ENCODE peak calls at places on chromosomes 2 and 18, in nine cellular contexts. Y is IMR-90, C is K562, F is SK-N-SH, V is mammary epithelial cell, T is neuronal stem cell, N is fibroblast of lung, Z is MM.1S, X is HepG2. D is an unnamed sample.
A peak's percentile ranks its signal among the peaks of the same experiment; 100 is the strongest.

GRCh38 chr2:215299337-215299859 is 12.5 kb upstream of the ATIC start:
- DNase-seq in V (no peak), N (no peak), T (no peak), F (no peak), Z (no peak), X (no peak), C (peak; percentile 77), Y (no peak), D (no peak)

GRCh38 chr2:217956895-217957457 is 45.8 kb downstream of the TNS1 start:
- DNase-seq in F (no peak), C (no peak), Z (no peak), T (no peak), X (no peak), V (no peak), N (no peak), Y (no peak), D (no peak)

GRCh38 chr2:38750011-38750792 is 959 bp downstream of the SRSF7 start:
- DNase-seq in Z (peak; percentile 57), Y (peak; percentile 19), V (peak; percentile 30), T (peak; percentile 9), F (peak; percentile 79), C (peak; percentile 70), X (no peak), N (peak; percentile 40), D (no peak)

GRCh38 chr18:61982475-61982874 is 89.7 kb upstream of the RNF152 start:
- DNase-seq in Z (no peak), C (no peak), T (no peak), X (no peak), Y (no peak), F (no peak), V (no peak), N (no peak), D (no peak)

GRCh38 chr18:30556112-30556511 is 486.4 kb downstream of the DSC3 start:
- DNase-seq in T (no peak), V (no peak), F (no peak), C (peak; percentile 68), X (no peak), N (no peak), Y (no peak), Z (no peak), D (no peak)

GRCh38 chr18:58190842-58191530 is 147.0 kb downstream of the NEDD4L start:
- DNase-seq in X (no peak), Z (no peak), Y (peak; percentile 26), F (peak; percentile 39), N (no peak), V (no peak), C (no peak), T (no peak), D (no peak)

GRCh38 chr18:42113529-42114191 is 158.6 kb downstream of the PIK3C3 start:
- DNase-seq in Z (peak; percentile 24), Y (peak; percentile 39), N (peak; percentile 73), V (peak; percentile 6), C (peak; percentile 3), X (peak; percentile 64), F (no peak), T (no peak), D (peak; percentile 55)

GRCh38 chr18:53457068-53457467 is 767.4 kb downstream of the MBD2 start:
- DNase-seq in T (no peak), Y (no peak), N (no peak), X (no peak), C (no peak), Z (no peak), V (no peak), F (no peak), D (no peak)

GRCh38 chr2:160859086-160859485 is 301.1 kb upstream of the TANK start:
- DNase-seq in N (no peak), X (no peak), F (peak; percentile 8), Y (no peak), Z (peak; percentile 16), C (no peak), V (no peak), T (no peak), D (no peak)

GRCh38 chr18:49028091-49028490 is 77.3 kb upstream of the SMAD7 start:
- DNase-seq in F (no peak), X (no peak), V (no peak), Z (no peak), C (no peak), T (no peak), Y (no peak), N (no peak), D (no peak)

GRCh38 chr2:223093436-223093839 is 41.4 kb downstream of the KCNE4 start:
- DNase-seq in C (no peak), Y (peak; percentile 72), F (no peak), Z (no peak), T (no peak), X (no peak), V (peak; percentile 63), N (no peak), D (no peak)

GRCh38 chr2:6917071-6917760 is at the start of gene RNF144A:
- DNase-seq in Z (peak; percentile 72), V (peak; percentile 10), F (peak; percentile 99), T (peak; percentile 69), N (peak; percentile 16), X (no peak), Y (peak; percentile 12), C (peak; percentile 75), D (peak; percentile 81)

GRCh38 chr2:232689152-232689910 is 7.8 kb upstream of the GIGYF2 start:
- DNase-seq in Z (no peak), X (no peak), N (peak; percentile 46), V (no peak), Y (peak; percentile 40), C (peak; percentile 11), F (peak; percentile 60), T (no peak), D (no peak)

GRCh38 chr2:208879666-208880065 is 473.1 kb downstream of the PTH2R start:
- DNase-seq in Y (no peak), Z (no peak), V (no peak), C (no peak), X (no peak), F (no peak), N (no peak), T (no peak), D (no peak)

GRCh38 chr2:229416116-229416694 is 145.1 kb upstream of the PID1 start:
- DNase-seq in F (no peak), X (no peak), N (peak; percentile 95), T (no peak), Z (no peak), Y (peak; percentile 47), C (no peak), V (no peak), D (peak; percentile 47)

GRCh38 chr2:170204561-170204960 is 26.6 kb downstream of the MYO3B start:
- DNase-seq in N (no peak), T (no peak), V (no peak), C (no peak), Z (no peak), Y (no peak), F (no peak), X (no peak), D (no peak)

GRCh38 chr2:33645861-33646260 is 46.8 kb upstream of the FAM98A start:
- DNase-seq in C (no peak), N (peak; percentile 6), Y (peak; percentile 31), Z (no peak), X (no peak), T (no peak), F (no peak), V (peak; percentile 14), D (no peak)

GRCh38 chr2:219107837-219108236 is 47.1 kb upstream of the IHH start:
- DNase-seq in F (no peak), N (no peak), C (no peak), Z (no peak), V (no peak), X (no peak), Y (no peak), T (no peak), D (no peak)

GRCh38 chr2:149037851-149038250 is 648 bp upstream of the LYPD6B start:
- DNase-seq in N (no peak), T (no peak), F (peak; percentile 36), V (peak; percentile 15), Y (no peak), Z (no peak), X (no peak), C (peak; percentile 15), D (no peak)

GRCh38 chr2:231395188-231396057 is at the start of gene B3GNT7:
- DNase-seq in C (no peak), Y (no peak), Z (no peak), T (no peak), V (no peak), X (no peak), N (no peak), F (peak; percentile 80), D (peak; percentile 74)

GRCh38 chr18:4734903-4735302 is 279.8 kb upstream of the DLGAP1 start:
- DNase-seq in V (no peak), Z (peak; percentile 53), F (no peak), X (no peak), N (no peak), T (no peak), C (no peak), Y (no peak), D (no peak)
- H2AFZ ChIP-seq in V (no peak overlapping the region), Z (peak overlapping the region; percentile 47), F (no peak overlapping the region), X (no peak overlapping the region), N (no peak overlapping the region), T (no peak overlapping the region), C (no peak overlapping the region), Y (no peak overlapping the region), D (no peak overlapping the region)

GRCh38 chr2:34849827-34850226 is 1250.7 kb upstream of the FAM98A start:
- DNase-seq in Y (no peak), X (no peak), V (no peak), C (no peak), T (no peak), N (no peak), F (no peak), Z (no peak), D (no peak)
- H3K9ac ChIP-seq in Y (no peak overlapping the region), X (no peak overlapping the region), V (no peak overlapping the region), C (no peak overlapping the region), T (no peak overlapping the region), N (no peak overlapping the region), F (no peak overlapping the region), Z (no peak overlapping the region), D (no peak overlapping the region)

DNA sequence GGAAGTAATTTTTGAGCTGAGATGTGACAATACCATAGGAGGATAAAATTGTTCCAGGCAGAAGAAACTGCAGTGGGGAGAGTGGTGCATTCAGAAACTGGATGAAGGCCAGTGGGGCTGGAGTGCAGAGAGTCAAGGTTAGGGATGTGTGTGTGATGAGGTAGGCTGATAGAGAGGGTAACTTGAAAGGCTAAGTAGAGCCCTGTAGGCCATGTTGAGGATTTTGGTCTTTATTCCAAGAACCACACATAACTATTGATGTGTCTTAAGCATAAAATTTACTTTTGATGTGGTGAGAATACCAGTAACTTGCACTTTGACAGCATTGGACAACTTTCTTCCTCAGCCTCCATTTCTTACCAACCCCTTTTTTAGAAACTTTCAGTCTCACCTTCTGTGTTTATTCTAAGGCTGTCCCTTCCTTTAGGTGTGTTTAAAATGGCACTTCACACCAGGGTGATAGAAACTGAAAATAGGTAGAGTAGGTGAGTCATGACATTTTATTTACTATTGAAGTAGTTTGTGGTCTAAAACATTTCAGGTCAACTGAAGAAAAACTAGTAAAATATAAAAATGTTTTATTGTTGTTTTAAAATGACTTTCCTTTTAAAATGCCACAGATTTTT is 22.6 kb downstream of the MTX2 start:
- DNase-seq in T (no peak), F (no peak), V (no peak), Y (no peak), Z (peak; percentile 87), X (peak; percentile 25), C (peak; percentile 24), N (no peak), D (no peak)
- H3K27ac ChIP-seq in T (no peak overlapping the region), F (no peak overlapping the region), V (no peak overlapping the region), Y (no peak overlapping the region), Z (peak overlapping the region; percentile 41), X (no peak overlapping the region), C (no peak overlapping the region), N (no peak overlapping the region), D (no peak overlapping the region)

DNA sequence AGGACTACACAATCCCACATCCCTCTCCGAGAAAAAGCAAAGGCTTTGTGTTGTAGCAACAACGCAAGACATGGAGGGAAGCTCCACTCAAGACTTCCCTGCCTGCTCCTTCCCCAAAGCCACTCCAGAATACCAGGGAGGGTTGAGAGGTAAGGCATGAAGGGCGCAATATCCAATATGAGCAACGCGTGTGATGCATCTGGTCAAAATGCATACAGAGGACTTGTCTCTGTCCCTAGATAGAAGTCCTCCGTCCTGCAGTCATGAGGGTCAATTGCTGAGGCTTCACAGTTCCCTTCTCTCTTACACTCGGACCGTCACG is 540 bp downstream of the ORC4 start:
- DNase-seq in Z (no peak), F (no peak), C (no peak), N (no peak), X (no peak), Y (peak; percentile 39), T (no peak), V (no peak), D (peak; percentile 67)
- H2AFZ ChIP-seq in Z (peak overlapping the region; percentile 67), F (peak overlapping the region; percentile 83), C (peak overlapping the region; percentile 92), N (peak overlapping the region; percentile 100), X (peak overlapping the region; percentile 48), Y (peak overlapping the region; percentile 95), T (peak overlapping the region; percentile 92), V (peak overlapping the region; percentile 96), D (peak overlapping the region; percentile 86)

D was measured in Karpas-422.